ENCODE peak calls at places on chromosome 21, in ten cellular contexts. X, D, T, U, M, A, L, K, G and Z are unnamed samples.

GRCh38 chr21:38914531-38915385 is 109.0 kb downstream of the ETS2 start:
- DNase-seq in D (no peak), K (peak), X (no peak), L (peak), U (no peak), T (peak), A (no peak), G (peak), M (no peak), Z (no peak)

GRCh38 chr21:27564684-27565280 is 597.9 kb upstream of the ADAMTS5 start:
- DNase-seq in A (no peak), L (peak), M (peak), X (no peak), K (no peak), U (no peak), D (peak), T (peak), G (no peak), Z (no peak)

GRCh38 chr21:42793774-42794173 is 85.6 kb downstream of the WDR4 start:
- DNase-seq in D (no peak), X (no peak), G (no peak), M (no peak), U (no peak), T (no peak), A (no peak), L (no peak), K (no peak), Z (no peak)

GRCh38 chr21:36661511-36662309 is 37.2 kb upstream of the SIM2 start:
- DNase-seq in X (no peak), U (no peak), M (no peak), D (no peak), L (peak), G (no peak), K (peak), T (peak), A (no peak), Z (no peak)

GRCh38 chr21:24023402-24023801 is 1583.9 kb downstream of the MRPL39 start:
- DNase-seq in G (no peak), D (no peak), M (no peak), U (no peak), A (no peak), K (no peak), X (no peak), T (no peak), L (no peak), Z (no peak)

GRCh38 chr21:42193131-42193671 is 25.7 kb upstream of the ABCG1 start:
- DNase-seq in T (no peak), X (no peak), U (no peak), A (no peak), G (no peak), L (no peak), D (no peak), K (no peak), M (no peak), Z (no peak)

GRCh38 chr21:17671733-17672132 is 59.0 kb upstream of the BTG3 start:
- DNase-seq in X (no peak), D (no peak), M (no peak), A (no peak), G (no peak), L (no peak), K (no peak), T (no peak), U (no peak), Z (no peak)

GRCh38 chr21:42537106-42537742 is 23.6 kb downstream of the SLC37A1 start:
- DNase-seq in U (no peak), G (no peak), T (peak), L (peak), K (no peak), X (no peak), A (no peak), D (no peak), M (peak), Z (no peak)

GRCh38 chr21:45747802-45748445 is 104.4 kb downstream of the PCBP3 start:
- DNase-seq in T (peak), G (peak), K (peak), M (no peak), D (no peak), A (no peak), X (no peak), L (peak), U (no peak), Z (no peak)

GRCh38 chr21:45137612-45137937 is 63.2 kb downstream of the ADARB1 start:
- DNase-seq in L (no peak), A (no peak), G (peak), T (no peak), D (no peak), M (no peak), K (no peak), X (no peak), U (no peak), Z (no peak)

GRCh38 chr21:45502600-45502999 is 39.6 kb downstream of the SLC19A1 start:
- DNase-seq in X (peak), U (no peak), A (no peak), L (no peak), T (no peak), K (no peak), G (peak), D (no peak), M (peak), Z (peak)

GRCh38 chr21:15400905-15401304 is 328.9 kb upstream of the USP25 start:
- DNase-seq in A (no peak), M (no peak), D (no peak), X (no peak), T (no peak), K (no peak), U (no peak), L (no peak), G (no peak), Z (no peak)

GRCh38 chr21:14366998-14367397 is 15.9 kb downstream of the HSPA13 start:
- DNase-seq in U (no peak), M (no peak), G (no peak), A (no peak), T (no peak), D (no peak), X (no peak), L (no peak), K (no peak), Z (no peak)

GRCh38 chr21:34593423-34593822 is 21.5 kb downstream of the RCAN1 start:
- DNase-seq in G (no peak), U (no peak), X (no peak), D (no peak), L (no peak), T (no peak), K (peak), M (no peak), A (no peak), Z (peak)

GRCh38 chr21:28216976-28217523 is 775.6 kb downstream of the LTN1 start:
- DNase-seq in M (no peak), U (no peak), K (no peak), D (no peak), G (no peak), T (no peak), L (no peak), X (no peak), A (no peak), Z (no peak)

GRCh38 chr21:45032977-45033705 is 41.2 kb upstream of the ADARB1 start:
- DNase-seq in T (no peak), U (no peak), A (no peak), G (no peak), K (no peak), D (peak), M (no peak), X (no peak), L (no peak), Z (no peak)

GRCh38 chr21:26199471-26199870 is 28.9 kb upstream of the APP start:
- DNase-seq in K (no peak), A (no peak), D (no peak), U (no peak), X (no peak), M (no peak), T (no peak), G (no peak), L (no peak), Z (no peak)

GRCh38 chr21:39637197-39637970 is 24.6 kb downstream of the B3GALT5 start:
- DNase-seq in M (no peak), T (peak), L (no peak), G (no peak), D (no peak), X (no peak), A (no peak), K (peak), U (no peak), Z (no peak)